ENCODE peak calls at places on chromosomes 5 and 9, in six cellular contexts. One of them, this sample, is unnamed.

GRCh38 chr5:172334641-172335040 is 51.1 kb upstream of the UBTD2 start:
- DNase-seq in left cardiac atrium: no peak
- DNase-seq in GM18507: no peak
- DNase-seq in EH: no peak
- DNase-seq in transverse colon: no peak
- DNase-seq in natural killer cell: no peak
- DNase-seq in this sample: no peak

GRCh38 chr5:437281-437771 is 5.7 kb upstream of the EXOC3 start:
- DNase-seq in left cardiac atrium: peak
- DNase-seq in GM18507: no peak
- DNase-seq in EH: no peak
- DNase-seq in transverse colon: peak
- DNase-seq in natural killer cell: no peak
- DNase-seq in this sample: no peak

GRCh38 chr5:45376463-45376862 is 319.7 kb downstream of the HCN1 start:
- DNase-seq in left cardiac atrium: no peak
- DNase-seq in GM18507: no peak
- DNase-seq in EH: peak
- DNase-seq in transverse colon: no peak
- DNase-seq in natural killer cell: no peak
- DNase-seq in this sample: no peak

GRCh38 chr5:74378464-74378863 is 262.1 kb downstream of the ENC1 start:
- DNase-seq in left cardiac atrium: no peak
- DNase-seq in GM18507: no peak
- DNase-seq in EH: peak
- DNase-seq in transverse colon: no peak
- DNase-seq in natural killer cell: no peak
- DNase-seq in this sample: no peak

GRCh38 chr5:140041492-140042421 is 1.3 kb downstream of the NRG2 start:
- DNase-seq in left cardiac atrium: peak
- DNase-seq in GM18507: no peak
- DNase-seq in EH: peak
- DNase-seq in transverse colon: peak
- DNase-seq in natural killer cell: no peak
- DNase-seq in this sample: peak

GRCh38 chr9:114811301-114811700 is 5.5 kb upstream of the TNFSF15 start:
- DNase-seq in left cardiac atrium: no peak
- DNase-seq in GM18507: no peak
- DNase-seq in EH: no peak
- DNase-seq in transverse colon: no peak
- DNase-seq in natural killer cell: no peak
- DNase-seq in this sample: no peak

GRCh38 chr9:101586651-101587050 is 8.1 kb downstream of the PPP3R2 start:
- DNase-seq in left cardiac atrium: no peak
- DNase-seq in GM18507: no peak
- DNase-seq in EH: peak
- DNase-seq in transverse colon: no peak
- DNase-seq in natural killer cell: no peak
- DNase-seq in this sample: no peak

GRCh38 chr9:136175745-136176290 is 29.1 kb downstream of the LHX3 start:
- DNase-seq in left cardiac atrium: no peak
- DNase-seq in GM18507: no peak
- DNase-seq in EH: no peak
- DNase-seq in transverse colon: no peak
- DNase-seq in natural killer cell: no peak
- DNase-seq in this sample: peak

GRCh38 chr5:42614509-42614908 is 142.1 kb upstream of the CCDC152 start:
- DNase-seq in left cardiac atrium: no peak
- DNase-seq in GM18507: no peak
- DNase-seq in EH: no peak
- DNase-seq in transverse colon: no peak
- DNase-seq in natural killer cell: no peak
- DNase-seq in this sample: no peak

GRCh38 chr5:18329346-18329745 is 695.1 kb downstream of the TAF11L14 start:
- DNase-seq in left cardiac atrium: no peak
- DNase-seq in GM18507: no peak
- DNase-seq in EH: no peak
- DNase-seq in transverse colon: no peak
- DNase-seq in natural killer cell: no peak
- DNase-seq in this sample: no peak

GRCh38 chr9:131012396-131012917 is 3.5 kb downstream of the LAMC3 start:
- DNase-seq in left cardiac atrium: no peak
- DNase-seq in GM18507: no peak
- DNase-seq in EH: no peak
- DNase-seq in transverse colon: no peak
- DNase-seq in natural killer cell: no peak
- DNase-seq in this sample: no peak

GRCh38 chr9:128587453-128587852 is 35.1 kb downstream of the SPTAN1 start:
- DNase-seq in left cardiac atrium: no peak
- DNase-seq in GM18507: no peak
- DNase-seq in EH: no peak
- DNase-seq in transverse colon: no peak
- DNase-seq in natural killer cell: no peak
- DNase-seq in this sample: no peak

GRCh38 chr9:109861918-109862317 is 81.9 kb downstream of the PALM2AKAP2 start:
- DNase-seq in left cardiac atrium: no peak
- DNase-seq in GM18507: no peak
- DNase-seq in EH: peak
- DNase-seq in transverse colon: no peak
- DNase-seq in natural killer cell: no peak
- DNase-seq in this sample: no peak

GRCh38 chr9:88680505-88681160 is 145.7 kb downstream of the NXNL2 start:
- DNase-seq in left cardiac atrium: no peak
- DNase-seq in GM18507: no peak
- DNase-seq in EH: peak
- DNase-seq in transverse colon: no peak
- DNase-seq in natural killer cell: no peak
- DNase-seq in this sample: no peak

GRCh38 chr9:130701059-130702022 is 7.8 kb downstream of the EXOSC2 start:
- DNase-seq in left cardiac atrium: peak
- DNase-seq in GM18507: no peak
- DNase-seq in EH: peak
- DNase-seq in transverse colon: peak
- DNase-seq in natural killer cell: peak
- DNase-seq in this sample: peak

GRCh38 chr5:161545701-161546462 is 643 bp downstream of the GABRB2 start:
- DNase-seq in left cardiac atrium: no peak
- DNase-seq in GM18507: no peak
- DNase-seq in EH: no peak
- DNase-seq in transverse colon: no peak
- DNase-seq in natural killer cell: no peak
- DNase-seq in this sample: no peak

GRCh38 chr9:8860925-8861324 is 1061.3 kb upstream of the DMAC1 start:
- DNase-seq in left cardiac atrium: no peak
- DNase-seq in GM18507: no peak
- DNase-seq in EH: no peak
- DNase-seq in transverse colon: no peak
- DNase-seq in natural killer cell: no peak
- DNase-seq in this sample: no peak

This sample was measured in frontal cortex.